ENCODE peak calls at places on chromosomes 1 and 21, in eight cellular contexts. L, Q, R, Z, T, A, F and W are unnamed samples. For H3K27me3, the result is how much of the 10 kb centered on the place peaks cover.

GRCh38 chr1:193988885-193989284 is 802.5 kb upstream of the B3GALT2 start:
- DNase-seq in L (no peak), Q (no peak), R (no peak), Z (no peak), T (no peak), A (no peak), F (no peak), W (no peak)

GRCh38 chr1:186188004-186188539 is 187.0 kb downstream of the TPR start:
- DNase-seq in L (no peak), Q (no peak), R (no peak), Z (peak), T (peak), A (no peak), F (peak), W (no peak)

GRCh38 chr1:85297855-85298629 is 21.6 kb upstream of the BCL10 start:
- DNase-seq in L (peak), Q (peak), R (no peak), Z (peak), T (peak), A (peak), F (peak), W (peak)

GRCh38 chr1:113542221-113542701 is 151.9 kb downstream of the MAGI3 start:
- DNase-seq in L (no peak), Q (no peak), R (no peak), Z (peak), T (peak), A (no peak), F (peak), W (no peak)

GRCh38 chr1:64031191-64031590 is 172.2 kb upstream of the UBE2U start:
- DNase-seq in L (no peak), Q (no peak), R (no peak), Z (peak), T (peak), A (no peak), F (no peak), W (no peak)

GRCh38 chr1:3618904-3619671 is 5.7 kb upstream of the TPRG1L start:
- DNase-seq in L (peak), Q (peak), R (peak), Z (peak), T (peak), A (peak), F (peak), W (peak)

GRCh38 chr1:9689971-9690381 is 38.4 kb downstream of the PIK3CD start:
- DNase-seq in L (peak), Q (no peak), R (peak), Z (peak), T (peak), A (peak), F (no peak), W (peak)

GRCh38 chr21:25836396-25836795 is 101.6 kb downstream of the GABPA start:
- DNase-seq in L (no peak), Q (no peak), R (no peak), Z (peak), T (peak), A (no peak), F (no peak), W (no peak)

GRCh38 chr1:243850013-243850367 is at the start of gene AKT3:
- DNase-seq in L (no peak), Q (no peak), R (no peak), Z (peak), T (no peak), A (peak), F (no peak), W (no peak)

GRCh38 chr1:12276225-12276624 is 46.4 kb downstream of the VPS13D start:
- DNase-seq in L (peak), Q (no peak), R (peak), Z (peak), T (peak), A (peak), F (no peak), W (peak)

GRCh38 chr1:181086926-181087325 is 1.6 kb upstream of the IER5 start:
- DNase-seq in L (no peak), Q (no peak), R (no peak), Z (peak), T (peak), A (no peak), F (no peak), W (no peak)

GRCh38 chr1:181807251-181807650 is 254.3 kb downstream of the ZNF648 start:
- DNase-seq in L (no peak), Q (no peak), R (no peak), Z (no peak), T (no peak), A (no peak), F (no peak), W (no peak)

GRCh38 chr1:230310381-230311163 is 115.6 kb downstream of the PGBD5 start:
- DNase-seq in L (peak), Q (peak), R (peak), Z (peak), T (peak), A (peak), F (peak), W (peak)

GRCh38 chr1:235919797-235920475 is 53.2 kb upstream of the LYST start:
- DNase-seq in L (no peak), Q (no peak), R (no peak), Z (peak), T (peak), A (no peak), F (peak), W (no peak)

GRCh38 chr1:165645654-165646366 is 14.8 kb downstream of the MGST3 start:
- DNase-seq in L (peak), Q (no peak), R (no peak), Z (no peak), T (peak), A (peak), F (no peak), W (peak)

GRCh38 chr1:27086026-27086425 is 68.9 kb downstream of the SLC9A1 start:
- DNase-seq in L (no peak), Q (no peak), R (no peak), Z (no peak), T (no peak), A (no peak), F (no peak), W (no peak)

GRCh38 chr1:39892611-39893595 is 8.8 kb downstream of the MYCL start:
- DNase-seq in L (no peak), Q (no peak), R (no peak), Z (peak), T (peak), A (peak), F (peak), W (no peak)

GRCh38 chr1:67537647-67538018 is 107.4 kb upstream of the SERBP1 start:
- DNase-seq in L (no peak), Q (no peak), R (peak), Z (no peak), T (no peak), A (no peak), F (no peak), W (no peak)

GRCh38 chr1:119115301-119115700 is 25.2 kb downstream of the WARS2 start:
- DNase-seq in L (no peak), Q (no peak), R (no peak), Z (no peak), T (no peak), A (no peak), F (no peak), W (no peak)

GRCh38 chr1:184270556-184270955 is 116.3 kb upstream of the C1orf21 start:
- DNase-seq in L (no peak), Q (no peak), R (no peak), Z (no peak), T (peak), A (no peak), F (no peak), W (no peak)

GRCh38 chr1:82015444-82015843 is 214.7 kb downstream of the ADGRL2 start:
- DNase-seq in L (no peak), Q (no peak), R (no peak), Z (no peak), T (no peak), A (no peak), F (no peak), W (no peak)

GRCh38 chr1:82019512-82019911 is 218.8 kb downstream of the ADGRL2 start:
- DNase-seq in L (no peak), Q (no peak), R (no peak), Z (no peak), T (no peak), A (no peak), F (no peak), W (no peak)

GRCh38 chr1:82007804-82008203 is 207.1 kb downstream of the ADGRL2 start:
- DNase-seq in L (no peak), Q (no peak), R (no peak), Z (no peak), T (no peak), A (no peak), F (no peak), W (no peak)

GRCh38 chr1:82018319-82018718 is 217.6 kb downstream of the ADGRL2 start:
- DNase-seq in L (no peak), Q (no peak), R (no peak), Z (no peak), T (no peak), A (no peak), F (no peak), W (no peak)

DNA sequence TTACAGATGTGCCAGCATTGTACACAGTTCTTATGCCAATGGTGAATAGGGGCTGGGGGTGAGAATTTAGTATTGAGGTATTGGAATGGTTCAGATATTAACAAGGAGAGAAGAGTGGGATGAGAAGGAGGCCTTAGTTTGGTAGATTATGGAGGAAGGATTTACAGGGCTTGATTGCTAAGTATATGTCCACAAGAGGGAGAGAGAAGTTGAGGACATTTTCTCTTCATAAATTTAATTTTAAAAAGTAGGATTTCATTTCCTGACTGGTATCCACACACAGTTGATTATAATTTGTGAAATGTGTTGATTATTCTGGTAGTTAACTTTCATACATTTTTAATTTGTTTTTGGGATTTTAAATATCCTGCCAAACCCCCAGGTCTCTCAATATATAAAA is 213.0 kb downstream of the ADGRL2 start:
- DNase-seq in L (no peak), Q (no peak), R (no peak), Z (no peak), T (no peak), A (no peak), F (no peak), W (no peak)
- TF ChIP-seq CTCF in L (no peak), Q (no peak), R (no peak), Z (no peak), T (no peak), A (no peak), F (no peak), W (no peak)

GRCh38 chr1:31624354-31625179 is 7.1 kb downstream of the HCRTR1 start:
- DNase-seq in L (no peak), Q (peak), R (no peak), Z (no peak), T (no peak), A (no peak), F (no peak), W (no peak)

GRCh38 chr1:31625180-31625514 is 7.7 kb downstream of the HCRTR1 start:
- DNase-seq in L (no peak), Q (no peak), R (no peak), Z (no peak), T (no peak), A (no peak), F (no peak), W (no peak)

GRCh38 chr1:31627301-31627929 is 9.9 kb downstream of the HCRTR1 start:
- DNase-seq in L (peak), Q (no peak), R (peak), Z (peak), T (no peak), A (peak), F (no peak), W (no peak)

GRCh38 chr1:31626451-31627202 is 9.1 kb downstream of the HCRTR1 start:
- DNase-seq in L (peak), Q (no peak), R (peak), Z (peak), T (peak), A (no peak), F (no peak), W (no peak)

DNA sequence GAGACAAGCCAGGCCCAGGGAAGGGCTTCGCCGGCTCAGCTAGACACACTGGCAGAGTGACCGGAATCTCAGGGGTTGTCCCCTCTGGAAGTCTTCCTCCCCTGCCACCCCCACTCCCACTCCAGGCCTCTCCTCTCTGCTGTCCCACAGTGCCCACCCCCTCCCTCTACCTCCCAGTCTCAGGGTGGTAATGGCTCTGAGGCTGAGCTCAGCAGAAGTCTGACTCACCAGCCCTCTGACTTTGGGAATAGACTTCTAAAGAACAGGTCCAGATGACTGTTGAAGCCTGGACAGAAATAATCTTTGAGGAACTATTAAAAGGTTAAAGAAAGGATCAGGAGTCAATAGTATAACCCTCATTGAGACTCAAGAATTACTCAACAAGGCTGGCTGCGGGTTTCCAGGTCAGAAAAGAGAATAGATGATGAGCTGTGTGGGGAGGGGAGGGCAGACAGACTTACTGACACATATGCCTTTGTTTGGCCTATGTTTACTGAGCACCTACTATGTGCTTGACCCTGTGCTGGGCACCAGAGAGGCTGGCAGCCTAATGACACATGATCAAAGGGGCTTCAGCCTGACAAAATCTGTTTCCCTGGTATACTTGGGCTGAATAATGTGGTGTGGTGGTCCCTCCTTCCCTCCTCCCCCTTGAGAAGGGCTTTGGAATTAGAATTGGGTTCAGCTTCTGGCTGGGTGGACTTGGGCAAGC is 8.2 kb downstream of the HCRTR1 start:
- DNase-seq in L (no peak), Q (no peak), R (no peak), Z (peak), T (peak), A (no peak), F (no peak), W (no peak)
- H3K27ac ChIP-seq in L (peak), Q (no peak), R (no peak), Z (no peak), T (no peak), A (no peak), F (peak), W (no peak)

GRCh38 chr21:41720250-41720649 is 46.6 kb downstream of the RIPK4 start:
- DNase-seq in L (no peak), Q (no peak), R (no peak), Z (no peak), T (no peak), A (no peak), F (no peak), W (no peak)
- H3K27me3 ChIP-seq in L (under half), Q (under half), R (under half), Z (under half), T (under half), A (under half), F (under half), W (under half)

DNA sequence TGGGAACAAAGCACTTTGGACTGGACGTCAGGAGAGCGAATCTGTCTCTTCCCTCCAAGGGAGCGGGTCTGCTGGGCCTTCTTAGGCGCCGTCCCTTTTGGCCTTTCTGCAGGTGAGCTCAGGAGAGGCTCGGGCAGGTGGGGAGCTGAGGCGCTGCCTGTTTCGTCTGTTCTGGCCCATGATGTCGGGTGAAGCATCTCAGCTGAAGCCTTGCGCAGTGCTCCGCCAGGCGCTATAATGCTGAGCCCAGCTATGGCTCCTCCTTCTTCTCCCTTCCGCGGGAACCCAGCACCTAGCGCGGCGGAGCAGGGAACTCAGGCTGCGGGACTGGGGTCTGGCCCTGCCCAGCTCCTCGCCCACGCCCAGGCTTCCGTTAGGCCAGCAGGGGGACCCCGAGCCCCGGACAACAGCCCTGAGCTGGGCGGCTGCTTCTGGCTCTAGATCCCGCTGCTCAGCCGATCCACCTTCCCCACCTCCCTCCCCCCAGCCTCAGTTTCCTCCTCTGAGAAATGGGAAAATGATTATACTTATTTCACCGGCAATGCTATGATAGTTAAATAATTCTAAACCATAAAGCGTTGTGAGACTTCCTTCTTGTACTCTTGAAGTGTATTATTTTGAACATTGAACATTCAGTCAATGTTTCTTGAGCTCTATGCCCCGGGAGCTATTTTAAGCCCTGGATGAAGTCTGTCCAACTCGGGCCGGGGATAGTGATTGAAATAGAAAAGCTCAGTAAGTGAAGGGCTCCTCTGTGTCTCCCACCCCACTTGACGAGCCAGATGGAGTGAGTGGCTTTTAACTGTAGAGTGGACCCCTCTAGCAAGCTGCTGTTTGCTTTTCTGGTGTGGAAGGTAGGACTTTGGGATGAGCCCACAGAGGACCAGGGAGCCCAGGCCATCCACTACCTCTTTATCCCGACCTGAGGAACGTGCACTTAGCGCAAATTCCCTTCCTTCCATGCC is 9.6 kb upstream of the ADORA1 start:
- DNase-seq in L (peak), Q (no peak), R (peak), Z (peak), T (peak), A (peak), F (peak), W (no peak)
- TF ChIP-seq CTCF in L (peak), Q (peak), R (peak), Z (peak), T (peak), A (peak), F (peak), W (no peak)

GRCh38 chr1:111582644-111583618 is 36.7 kb upstream of the RAP1A start:
- DNase-seq in L (no peak), Q (no peak), R (no peak), Z (peak), T (no peak), A (no peak), F (no peak), W (no peak)

GRCh38 chr1:111586112-111586511 is 33.5 kb upstream of the RAP1A start:
- DNase-seq in L (no peak), Q (no peak), R (no peak), Z (no peak), T (no peak), A (no peak), F (no peak), W (no peak)

GRCh38 chr1:111585461-111586100 is 34.0 kb upstream of the RAP1A start:
- DNase-seq in L (no peak), Q (no peak), R (no peak), Z (no peak), T (no peak), A (no peak), F (no peak), W (no peak)

GRCh38 chr1:111581166-111581565 is 38.4 kb upstream of the RAP1A start:
- DNase-seq in L (no peak), Q (no peak), R (no peak), Z (no peak), T (no peak), A (no peak), F (no peak), W (no peak)

GRCh38 chr1:111582016-111582415 is 37.6 kb upstream of the RAP1A start:
- DNase-seq in L (no peak), Q (no peak), R (no peak), Z (no peak), T (no peak), A (no peak), F (no peak), W (no peak)
- H3K27ac ChIP-seq in L (no peak), Q (no peak), R (no peak), Z (no peak), T (no peak), A (no peak), F (no peak), W (no peak)

GRCh38 chr21:44694776-44695175 is 2.2 kb upstream of the KRTAP10-12 start:
- DNase-seq in L (no peak), Q (no peak), R (peak), Z (no peak), T (no peak), A (no peak), F (no peak), W (no peak)
- H3K27me3 ChIP-seq in L (under half), Q (under half), R (under half), Z (under half), T (under half), A (under half), F (under half), W (under half)

DNA sequence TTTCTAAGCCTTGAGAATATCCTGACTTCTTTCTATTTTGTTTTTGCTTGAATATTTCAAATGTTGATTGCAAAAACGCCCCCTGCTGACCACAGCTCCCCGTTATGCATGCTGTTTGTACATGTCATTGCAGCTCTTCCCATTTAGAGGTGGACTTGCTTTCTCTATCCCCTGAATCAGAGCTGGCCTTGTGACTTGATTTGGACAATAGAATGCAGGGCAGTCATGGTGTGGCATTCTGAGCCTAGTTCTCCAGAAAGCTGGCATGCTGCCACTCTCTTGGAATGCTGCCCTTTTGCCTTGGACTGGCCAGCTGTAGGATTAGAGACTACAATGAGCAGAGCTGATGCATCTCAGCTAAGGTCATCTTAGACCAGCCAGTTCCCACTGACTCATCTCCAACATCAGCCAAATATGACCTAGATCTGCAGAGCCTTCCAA is 1561.5 kb downstream of the MRPL39 start:
- DNase-seq in L (peak), Q (peak), R (peak), Z (peak), T (peak), A (peak), F (peak), W (no peak)
- TF ChIP-seq CTCF in L (no peak), Q (peak), R (peak), Z (peak), T (no peak), A (peak), F (peak), W (no peak)